ENCODE peak calls at places on chromosome 14, in five cellular contexts. One of them, this sample, is unnamed.
A peak's percentile ranks its signal among the peaks of the same experiment; 100 is the strongest.

GRCh38 chr14:103817595-103817994 is 29.8 kb downstream of the PPP1R13B start:
- DNase-seq in A549: no peak
- DNase-seq in HEK293T: no peak
- DNase-seq in K562: no peak
- DNase-seq in GM12878: no peak
- DNase-seq in this sample: no peak

GRCh38 chr14:99593971-99594841 is 9.8 kb downstream of the CCDC85C start:
- DNase-seq in A549: no peak
- DNase-seq in HEK293T: no peak
- DNase-seq in K562: no peak
- DNase-seq in GM12878: no peak
- DNase-seq in this sample: no peak

GRCh38 chr14:47555333-47555732 is 120.1 kb downstream of the MDGA2 start:
- DNase-seq in A549: no peak
- DNase-seq in HEK293T: no peak
- DNase-seq in K562: no peak
- DNase-seq in GM12878: no peak
- DNase-seq in this sample: no peak

GRCh38 chr14:73752297-73752992 is 38.3 kb upstream of the PNMA1 start:
- DNase-seq in A549: peak; percentile 53
- DNase-seq in HEK293T: no peak
- DNase-seq in K562: no peak
- DNase-seq in GM12878: no peak
- DNase-seq in this sample: no peak

GRCh38 chr14:99678198-99678597 is 5.9 kb upstream of the CYP46A1 start:
- DNase-seq in A549: no peak
- DNase-seq in HEK293T: no peak
- DNase-seq in K562: no peak
- DNase-seq in GM12878: no peak
- DNase-seq in this sample: no peak

GRCh38 chr14:79100578-79100977 is 930.4 kb downstream of the NRXN3 start:
- DNase-seq in A549: no peak
- DNase-seq in HEK293T: no peak
- DNase-seq in K562: no peak
- DNase-seq in GM12878: no peak
- DNase-seq in this sample: no peak

GRCh38 chr14:21203470-21204166 is 47.8 kb upstream of the OR5AU1 start:
- DNase-seq in A549: no peak
- DNase-seq in HEK293T: no peak
- DNase-seq in K562: no peak
- DNase-seq in GM12878: no peak
- DNase-seq in this sample: peak; percentile 79

GRCh38 chr14:21525571-21525970 is 575 bp downstream of the SALL2 start:
- DNase-seq in A549: no peak
- DNase-seq in HEK293T: peak; percentile 39
- DNase-seq in K562: peak; percentile 69
- DNase-seq in GM12878: no peak
- DNase-seq in this sample: no peak

GRCh38 chr14:64800000-64800399 is 79.7 kb downstream of the SPTB start:
- DNase-seq in A549: peak; percentile 62
- DNase-seq in HEK293T: no peak
- DNase-seq in K562: no peak
- DNase-seq in GM12878: no peak
- DNase-seq in this sample: peak; percentile 35

GRCh38 chr14:36773558-36773957 is 111.9 kb downstream of the PAX9 start:
- DNase-seq in A549: peak; percentile 19
- DNase-seq in HEK293T: no peak
- DNase-seq in K562: no peak
- DNase-seq in GM12878: no peak
- DNase-seq in this sample: no peak

GRCh38 chr14:95503365-95504134 is 12.9 kb downstream of the SYNE3 start:
- DNase-seq in A549: no peak
- DNase-seq in HEK293T: no peak
- DNase-seq in K562: no peak
- DNase-seq in GM12878: peak; percentile 74
- DNase-seq in this sample: no peak

GRCh38 chr14:22598896-22599244 is 770 bp downstream of the ABHD4 start:
- DNase-seq in A549: peak; percentile 70
- DNase-seq in HEK293T: peak; percentile 36
- DNase-seq in K562: peak; percentile 55
- DNase-seq in GM12878: no peak
- DNase-seq in this sample: peak; percentile 82

GRCh38 chr14:23175823-23176222 is 7.6 kb downstream of the SLC7A8 start:
- DNase-seq in A549: no peak
- DNase-seq in HEK293T: no peak
- DNase-seq in K562: no peak
- DNase-seq in GM12878: no peak
- DNase-seq in this sample: no peak

GRCh38 chr14:73443758-73444157 is 14.6 kb downstream of the NUMB start:
- DNase-seq in A549: no peak
- DNase-seq in HEK293T: no peak
- DNase-seq in K562: no peak
- DNase-seq in GM12878: no peak
- DNase-seq in this sample: peak; percentile 35

GRCh38 chr14:23722675-23723074 is 86.5 kb downstream of the DHRS2 start:
- DNase-seq in A549: no peak
- DNase-seq in HEK293T: no peak
- DNase-seq in K562: no peak
- DNase-seq in GM12878: no peak
- DNase-seq in this sample: no peak

GRCh38 chr14:64572721-64573508 is 23.2 kb downstream of the PPP1R36 start:
- DNase-seq in A549: no peak
- DNase-seq in HEK293T: no peak
- DNase-seq in K562: no peak
- DNase-seq in GM12878: no peak
- DNase-seq in this sample: no peak

GRCh38 chr14:61870163-61870562 is 107.9 kb downstream of the SNAPC1 start:
- DNase-seq in A549: no peak
- DNase-seq in HEK293T: no peak
- DNase-seq in K562: no peak
- DNase-seq in GM12878: no peak
- DNase-seq in this sample: no peak

GRCh38 chr14:64541261-64541970 is 875 bp downstream of the HSPA2 start:
- DNase-seq in A549: peak; percentile 18
- DNase-seq in HEK293T: no peak
- DNase-seq in K562: no peak
- DNase-seq in GM12878: no peak
- DNase-seq in this sample: no peak

GRCh38 chr14:70662816-70663215 is 21.1 kb downstream of the TTC9 start:
- DNase-seq in A549: no peak
- DNase-seq in HEK293T: no peak
- DNase-seq in K562: no peak
- DNase-seq in GM12878: no peak
- DNase-seq in this sample: no peak

GRCh38 chr14:88168498-88169165 is 154.4 kb downstream of the KCNK10 start:
- DNase-seq in A549: peak; percentile 55
- DNase-seq in HEK293T: peak; percentile 59
- DNase-seq in K562: peak; percentile 46
- DNase-seq in GM12878: no peak
- DNase-seq in this sample: peak; percentile 50

GRCh38 chr14:77319416-77319815 is 1.3 kb downstream of the POMT2 start:
- DNase-seq in A549: no peak
- DNase-seq in HEK293T: no peak
- DNase-seq in K562: no peak
- DNase-seq in GM12878: no peak
- DNase-seq in this sample: no peak

GRCh38 chr14:82047777-82048470 is 514.3 kb upstream of the SEL1L start:
- DNase-seq in A549: no peak
- DNase-seq in HEK293T: no peak
- DNase-seq in K562: no peak
- DNase-seq in GM12878: no peak
- DNase-seq in this sample: no peak

GRCh38 chr14:65999865-66000264 is 486.3 kb upstream of the CCDC196 start:
- DNase-seq in A549: no peak
- DNase-seq in HEK293T: no peak
- DNase-seq in K562: no peak
- DNase-seq in GM12878: no peak
- DNase-seq in this sample: no peak

GRCh38 chr14:104359301-104359968 is 220.1 kb upstream of the C14orf180 start:
- DNase-seq in A549: no peak
- DNase-seq in HEK293T: no peak
- DNase-seq in K562: no peak
- DNase-seq in GM12878: no peak
- DNase-seq in this sample: no peak

DNA sequence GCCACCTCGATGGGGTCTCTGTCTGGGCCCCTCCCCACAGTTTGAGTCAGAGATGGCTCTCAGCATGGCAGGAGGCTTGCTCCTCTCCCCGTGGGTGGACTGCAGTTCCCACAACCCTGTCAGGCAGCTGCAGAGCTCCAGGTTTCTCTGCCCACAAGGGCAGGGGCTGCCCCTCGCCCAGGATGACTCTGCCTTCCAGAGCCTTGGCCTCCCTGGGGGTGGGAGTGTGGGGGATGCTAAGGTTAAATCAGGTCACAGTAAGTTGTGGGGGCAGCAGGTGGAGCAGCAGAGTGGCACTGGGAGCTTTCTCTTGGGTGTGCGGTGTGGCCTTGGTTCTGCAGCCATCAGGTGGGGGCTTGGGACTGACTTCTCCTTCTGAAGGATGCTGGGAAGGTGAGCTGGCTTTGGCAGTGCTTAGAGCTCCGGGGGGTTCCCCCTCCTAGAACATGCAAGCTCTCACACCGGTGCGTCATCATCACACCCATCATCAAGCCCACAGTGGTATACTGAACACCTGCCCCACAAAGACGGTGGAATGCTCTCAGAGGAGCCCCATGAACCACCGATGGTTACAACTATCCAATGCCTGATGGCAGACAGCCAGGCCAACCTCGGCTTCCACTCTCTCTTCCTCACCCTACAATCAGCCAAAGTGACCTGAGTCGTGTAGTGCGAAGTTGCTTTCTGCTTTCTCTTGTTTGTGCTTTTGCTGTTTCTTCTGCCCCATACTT is 39.7 kb downstream of the ERH start:
- DNase-seq in A549: no peak
- DNase-seq in HEK293T: no peak
- DNase-seq in K562: no peak
- DNase-seq in GM12878: no peak
- DNase-seq in this sample: no peak
- TF ChIP-seq BHLHE40 in A549: no peak
- TF ChIP-seq BHLHE40 in HEK293T: no peak
- TF ChIP-seq BHLHE40 in K562: no peak
- TF ChIP-seq BHLHE40 in GM12878: peak; percentile 20
- TF ChIP-seq BHLHE40 in this sample: no peak

GRCh38 chr14:101325319-101325718 is 236.0 kb upstream of the DIO3 start:
- DNase-seq in A549: no peak
- DNase-seq in HEK293T: no peak
- DNase-seq in K562: no peak
- DNase-seq in GM12878: no peak
- DNase-seq in this sample: no peak
- TF ChIP-seq BHLHE40 in A549: no peak
- TF ChIP-seq BHLHE40 in HEK293T: no peak
- TF ChIP-seq BHLHE40 in K562: no peak
- TF ChIP-seq BHLHE40 in GM12878: no peak
- TF ChIP-seq BHLHE40 in this sample: no peak

GRCh38 chr14:75340921-75341320 is 62.3 kb downstream of the FOS start:
- DNase-seq in A549: no peak
- DNase-seq in HEK293T: no peak
- DNase-seq in K562: no peak
- DNase-seq in GM12878: no peak
- DNase-seq in this sample: no peak
- TF ChIP-seq BHLHE40 in A549: no peak
- TF ChIP-seq BHLHE40 in HEK293T: no peak
- TF ChIP-seq BHLHE40 in K562: no peak
- TF ChIP-seq BHLHE40 in GM12878: no peak
- TF ChIP-seq BHLHE40 in this sample: no peak

GRCh38 chr14:86654558-86655184 is 1124.7 kb downstream of the FLRT2 start:
- DNase-seq in A549: peak; percentile 51
- DNase-seq in HEK293T: peak; percentile 22
- DNase-seq in K562: peak; percentile 14
- DNase-seq in GM12878: no peak
- DNase-seq in this sample: peak; percentile 34
- TF ChIP-seq BHLHE40 in A549: no peak
- TF ChIP-seq BHLHE40 in HEK293T: no peak
- TF ChIP-seq BHLHE40 in K562: no peak
- TF ChIP-seq BHLHE40 in GM12878: no peak
- TF ChIP-seq BHLHE40 in this sample: no peak

DNA sequence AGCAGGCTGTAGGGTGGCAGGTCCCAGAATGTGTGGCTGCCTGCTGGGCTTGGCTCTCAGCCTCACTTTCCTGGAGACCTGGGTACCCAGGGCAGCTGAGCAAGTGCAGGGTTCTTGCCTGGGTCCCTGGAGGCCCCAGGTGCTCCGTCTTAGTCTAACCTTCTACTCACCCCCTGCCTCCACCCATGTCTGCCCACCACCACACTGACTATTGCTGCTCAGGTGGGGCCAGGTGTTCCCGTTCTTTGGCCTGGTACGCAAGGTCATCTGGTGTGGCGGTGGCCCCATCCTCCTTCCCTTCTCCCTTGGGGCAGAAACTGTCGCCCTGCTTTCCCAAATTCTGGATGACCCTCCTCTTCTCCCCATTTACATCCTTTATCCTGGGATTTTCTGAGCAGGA is 319.9 kb downstream of the TMEM121 start:
- DNase-seq in A549: no peak
- DNase-seq in HEK293T: no peak
- DNase-seq in K562: no peak
- DNase-seq in GM12878: no peak
- DNase-seq in this sample: no peak
- TF ChIP-seq BHLHE40 in A549: no peak
- TF ChIP-seq BHLHE40 in HEK293T: no peak
- TF ChIP-seq BHLHE40 in K562: no peak
- TF ChIP-seq BHLHE40 in GM12878: no peak
- TF ChIP-seq BHLHE40 in this sample: no peak

GRCh38 chr14:19743256-19743655 is at the start of gene OR4Q3:
- DNase-seq in A549: no peak
- DNase-seq in HEK293T: peak; percentile 3
- DNase-seq in K562: no peak
- DNase-seq in GM12878: no peak
- DNase-seq in this sample: no peak
- TF ChIP-seq BHLHE40 in A549: no peak
- TF ChIP-seq BHLHE40 in HEK293T: no peak
- TF ChIP-seq BHLHE40 in K562: no peak
- TF ChIP-seq BHLHE40 in GM12878: no peak
- TF ChIP-seq BHLHE40 in this sample: no peak

This sample was measured in HepG2.